ENCODE peak calls at places on chromosomes 3 and 15, in four cellular contexts. One of them, this sample, is unnamed.

GRCh38 chr3:131518682-131519081 is 15.9 kb upstream of the MRPL3 start:
- DNase-seq in stimulated activated naive CD8-positive, alpha-beta T cell treated with anti-CD3 and anti-CD28 coated beads, Interleukin-15, amount 100 ng/mL, for 72 hours: no peak
- DNase-seq in activated CD8-positive, alpha-beta memory T cell treated with anti-CD3 and anti-CD28 coated beads for 4 hours: no peak
- DNase-seq in hippocampal formation: no peak
- DNase-seq in this sample: no peak

GRCh38 chr3:128854382-128854939 is 25.0 kb upstream of the ACAD9 start:
- DNase-seq in activated CD8-positive, alpha-beta memory T cell treated with anti-CD3 and anti-CD28 coated beads for 4 hours: no peak
- DNase-seq in hippocampal formation: no peak
- DNase-seq in stimulated activated naive CD8-positive, alpha-beta T cell treated with anti-CD3 and anti-CD28 coated beads, Interleukin-15, amount 100 ng/mL, for 72 hours: no peak
- DNase-seq in this sample: no peak

GRCh38 chr3:123637131-123637530 is 52.3 kb upstream of the HACD2 start:
- DNase-seq in stimulated activated naive CD8-positive, alpha-beta T cell treated with anti-CD3 and anti-CD28 coated beads, Interleukin-15, amount 100 ng/mL, for 72 hours: no peak
- DNase-seq in hippocampal formation: no peak
- DNase-seq in activated CD8-positive, alpha-beta memory T cell treated with anti-CD3 and anti-CD28 coated beads for 4 hours: no peak
- DNase-seq in this sample: no peak

GRCh38 chr15:82875411-82876003 is 66.1 kb downstream of the WHAMM start:
- DNase-seq in activated CD8-positive, alpha-beta memory T cell treated with anti-CD3 and anti-CD28 coated beads for 4 hours: no peak
- DNase-seq in stimulated activated naive CD8-positive, alpha-beta T cell treated with anti-CD3 and anti-CD28 coated beads, Interleukin-15, amount 100 ng/mL, for 72 hours: no peak
- DNase-seq in hippocampal formation: no peak
- DNase-seq in this sample: peak

GRCh38 chr15:43187544-43188155 is 2.4 kb downstream of the CCNDBP1 start:
- DNase-seq in hippocampal formation: no peak
- DNase-seq in activated CD8-positive, alpha-beta memory T cell treated with anti-CD3 and anti-CD28 coated beads for 4 hours: no peak
- DNase-seq in stimulated activated naive CD8-positive, alpha-beta T cell treated with anti-CD3 and anti-CD28 coated beads, Interleukin-15, amount 100 ng/mL, for 72 hours: no peak
- DNase-seq in this sample: no peak

GRCh38 chr15:85406916-85407315 is 26.5 kb downstream of the AKAP13 start:
- DNase-seq in hippocampal formation: no peak
- DNase-seq in stimulated activated naive CD8-positive, alpha-beta T cell treated with anti-CD3 and anti-CD28 coated beads, Interleukin-15, amount 100 ng/mL, for 72 hours: no peak
- DNase-seq in activated CD8-positive, alpha-beta memory T cell treated with anti-CD3 and anti-CD28 coated beads for 4 hours: no peak
- DNase-seq in this sample: no peak

GRCh38 chr3:189123595-189124387 is 48.0 kb upstream of the TPRG1 start:
- DNase-seq in stimulated activated naive CD8-positive, alpha-beta T cell treated with anti-CD3 and anti-CD28 coated beads, Interleukin-15, amount 100 ng/mL, for 72 hours: no peak
- DNase-seq in hippocampal formation: no peak
- DNase-seq in activated CD8-positive, alpha-beta memory T cell treated with anti-CD3 and anti-CD28 coated beads for 4 hours: no peak
- DNase-seq in this sample: no peak

GRCh38 chr15:88187195-88187594 is 69.3 kb downstream of the NTRK3 start:
- DNase-seq in stimulated activated naive CD8-positive, alpha-beta T cell treated with anti-CD3 and anti-CD28 coated beads, Interleukin-15, amount 100 ng/mL, for 72 hours: no peak
- DNase-seq in hippocampal formation: peak
- DNase-seq in activated CD8-positive, alpha-beta memory T cell treated with anti-CD3 and anti-CD28 coated beads for 4 hours: no peak
- DNase-seq in this sample: peak

GRCh38 chr3:143363276-143363675 is 243.7 kb downstream of the CHST2 start:
- DNase-seq in stimulated activated naive CD8-positive, alpha-beta T cell treated with anti-CD3 and anti-CD28 coated beads, Interleukin-15, amount 100 ng/mL, for 72 hours: no peak
- DNase-seq in activated CD8-positive, alpha-beta memory T cell treated with anti-CD3 and anti-CD28 coated beads for 4 hours: no peak
- DNase-seq in hippocampal formation: no peak
- DNase-seq in this sample: no peak

GRCh38 chr15:51375966-51376640 is 34.6 kb downstream of the GLDN start:
- DNase-seq in activated CD8-positive, alpha-beta memory T cell treated with anti-CD3 and anti-CD28 coated beads for 4 hours: no peak
- DNase-seq in hippocampal formation: no peak
- DNase-seq in stimulated activated naive CD8-positive, alpha-beta T cell treated with anti-CD3 and anti-CD28 coated beads, Interleukin-15, amount 100 ng/mL, for 72 hours: no peak
- DNase-seq in this sample: peak

GRCh38 chr3:138686771-138687221 is 78.2 kb downstream of the FAIM start:
- DNase-seq in hippocampal formation: no peak
- DNase-seq in stimulated activated naive CD8-positive, alpha-beta T cell treated with anti-CD3 and anti-CD28 coated beads, Interleukin-15, amount 100 ng/mL, for 72 hours: no peak
- DNase-seq in activated CD8-positive, alpha-beta memory T cell treated with anti-CD3 and anti-CD28 coated beads for 4 hours: no peak
- DNase-seq in this sample: no peak

GRCh38 chr15:70090436-70091291 is 7.1 kb downstream of the TLE3 start:
- DNase-seq in hippocampal formation: no peak
- DNase-seq in activated CD8-positive, alpha-beta memory T cell treated with anti-CD3 and anti-CD28 coated beads for 4 hours: no peak
- DNase-seq in stimulated activated naive CD8-positive, alpha-beta T cell treated with anti-CD3 and anti-CD28 coated beads, Interleukin-15, amount 100 ng/mL, for 72 hours: no peak
- DNase-seq in this sample: no peak

GRCh38 chr3:100002599-100003350 is 111.5 kb downstream of the FILIP1L start:
- DNase-seq in stimulated activated naive CD8-positive, alpha-beta T cell treated with anti-CD3 and anti-CD28 coated beads, Interleukin-15, amount 100 ng/mL, for 72 hours: no peak
- DNase-seq in activated CD8-positive, alpha-beta memory T cell treated with anti-CD3 and anti-CD28 coated beads for 4 hours: no peak
- DNase-seq in hippocampal formation: no peak
- DNase-seq in this sample: peak

GRCh38 chr3:4580346-4581019 is 87.3 kb downstream of the ITPR1 start:
- DNase-seq in activated CD8-positive, alpha-beta memory T cell treated with anti-CD3 and anti-CD28 coated beads for 4 hours: no peak
- DNase-seq in hippocampal formation: no peak
- DNase-seq in stimulated activated naive CD8-positive, alpha-beta T cell treated with anti-CD3 and anti-CD28 coated beads, Interleukin-15, amount 100 ng/mL, for 72 hours: no peak
- DNase-seq in this sample: no peak

GRCh38 chr3:157239082-157239704 is 79.2 kb upstream of the CCNL1 start:
- DNase-seq in hippocampal formation: peak
- DNase-seq in stimulated activated naive CD8-positive, alpha-beta T cell treated with anti-CD3 and anti-CD28 coated beads, Interleukin-15, amount 100 ng/mL, for 72 hours: peak
- DNase-seq in activated CD8-positive, alpha-beta memory T cell treated with anti-CD3 and anti-CD28 coated beads for 4 hours: peak
- DNase-seq in this sample: peak

GRCh38 chr15:98658831-98659699 is 10.7 kb downstream of the IGF1R start:
- DNase-seq in hippocampal formation: peak
- DNase-seq in activated CD8-positive, alpha-beta memory T cell treated with anti-CD3 and anti-CD28 coated beads for 4 hours: no peak
- DNase-seq in stimulated activated naive CD8-positive, alpha-beta T cell treated with anti-CD3 and anti-CD28 coated beads, Interleukin-15, amount 100 ng/mL, for 72 hours: peak
- DNase-seq in this sample: no peak